ENCODE peak calls at places on chromosomes 1 and 21, in six cellular contexts. One of them, this sample, is unnamed.

GRCh38 chr1:100734716-100735115 is 15.2 kb downstream of the VCAM1 start:
- DNase-seq in pancreas: no peak
- DNase-seq in SHP77: no peak
- DNase-seq in stimulated activated CD8-positive, alpha-beta memory T cell treated with anti-CD3 and anti-CD28 coated beads, Interleukin-2, amount 100 ng/mL, for 1 hour: no peak
- DNase-seq in M059J: peak; percentile 91
- DNase-seq in activated T-cell treated with anti-CD3 and anti-CD28 coated beads for 1 hour: no peak
- DNase-seq in this sample: peak; percentile 95

GRCh38 chr1:73106931-73107330 is 824.6 kb upstream of the NEGR1 start:
- DNase-seq in SHP77: no peak
- DNase-seq in pancreas: no peak
- DNase-seq in stimulated activated CD8-positive, alpha-beta memory T cell treated with anti-CD3 and anti-CD28 coated beads, Interleukin-2, amount 100 ng/mL, for 1 hour: no peak
- DNase-seq in M059J: no peak
- DNase-seq in activated T-cell treated with anti-CD3 and anti-CD28 coated beads for 1 hour: no peak
- DNase-seq in this sample: no peak

GRCh38 chr1:177256153-177256814 is 85.5 kb downstream of the BRINP2 start:
- DNase-seq in pancreas: peak; percentile 87
- DNase-seq in M059J: peak; percentile 94
- DNase-seq in SHP77: peak; percentile 73
- DNase-seq in stimulated activated CD8-positive, alpha-beta memory T cell treated with anti-CD3 and anti-CD28 coated beads, Interleukin-2, amount 100 ng/mL, for 1 hour: no peak
- DNase-seq in activated T-cell treated with anti-CD3 and anti-CD28 coated beads for 1 hour: no peak
- DNase-seq in this sample: peak; percentile 99

GRCh38 chr1:8374812-8375211 is 56.9 kb downstream of the SLC45A1 start:
- DNase-seq in pancreas: no peak
- DNase-seq in activated T-cell treated with anti-CD3 and anti-CD28 coated beads for 1 hour: no peak
- DNase-seq in M059J: peak; percentile 57
- DNase-seq in SHP77: peak; percentile 31
- DNase-seq in stimulated activated CD8-positive, alpha-beta memory T cell treated with anti-CD3 and anti-CD28 coated beads, Interleukin-2, amount 100 ng/mL, for 1 hour: no peak
- DNase-seq in this sample: peak; percentile 56

GRCh38 chr1:46041974-46042373 is 90.5 kb downstream of the PIK3R3 start:
- DNase-seq in M059J: no peak
- DNase-seq in pancreas: no peak
- DNase-seq in stimulated activated CD8-positive, alpha-beta memory T cell treated with anti-CD3 and anti-CD28 coated beads, Interleukin-2, amount 100 ng/mL, for 1 hour: no peak
- DNase-seq in activated T-cell treated with anti-CD3 and anti-CD28 coated beads for 1 hour: no peak
- DNase-seq in SHP77: peak; percentile 56
- DNase-seq in this sample: no peak

GRCh38 chr21:41947596-41948403 is 6.0 kb downstream of the C2CD2 start:
- DNase-seq in pancreas: no peak
- DNase-seq in stimulated activated CD8-positive, alpha-beta memory T cell treated with anti-CD3 and anti-CD28 coated beads, Interleukin-2, amount 100 ng/mL, for 1 hour: no peak
- DNase-seq in activated T-cell treated with anti-CD3 and anti-CD28 coated beads for 1 hour: no peak
- DNase-seq in M059J: peak; percentile 92
- DNase-seq in SHP77: no peak
- DNase-seq in this sample: peak; percentile 79

GRCh38 chr1:94974824-94975223 is 47.9 kb upstream of the CNN3 start:
- DNase-seq in stimulated activated CD8-positive, alpha-beta memory T cell treated with anti-CD3 and anti-CD28 coated beads, Interleukin-2, amount 100 ng/mL, for 1 hour: no peak
- DNase-seq in pancreas: no peak
- DNase-seq in activated T-cell treated with anti-CD3 and anti-CD28 coated beads for 1 hour: no peak
- DNase-seq in M059J: peak; percentile 93
- DNase-seq in SHP77: no peak
- DNase-seq in this sample: peak; percentile 73

GRCh38 chr21:41207401-41208388 is 39.7 kb downstream of the BACE2 start:
- DNase-seq in pancreas: no peak
- DNase-seq in M059J: no peak
- DNase-seq in SHP77: peak; percentile 26
- DNase-seq in activated T-cell treated with anti-CD3 and anti-CD28 coated beads for 1 hour: no peak
- DNase-seq in stimulated activated CD8-positive, alpha-beta memory T cell treated with anti-CD3 and anti-CD28 coated beads, Interleukin-2, amount 100 ng/mL, for 1 hour: no peak
- DNase-seq in this sample: peak; percentile 93

This sample was measured in renal cortical epithelial cell.